ENCODE peak calls at places on chromosomes 7 and 10, in six cellular contexts. N is pancreas; B is GM20000; J is EH; A is COR-L47; G is stimulated activated CD8-positive, alpha-beta memory T cell treated with anti-CD3 and anti-CD28 coated beads, Interleukin-2, amount 100 ng/mL, for 1 hour. O is an unnamed sample.

GRCh38 chr7:146119016-146119415 is 2.4 kb downstream of the CNTNAP2 start:
- DNase-seq in N (no peak), A (no peak), B (no peak), J (no peak), G (no peak), O (no peak)

GRCh38 chr7:24793982-24794648 is 36.9 kb upstream of the GSDME start:
- DNase-seq in B (no peak), A (no peak), J (no peak), G (no peak), N (no peak), O (no peak)

GRCh38 chr10:43128958-43129706 is 9.1 kb upstream of the CSGALNACT2 start:
- DNase-seq in J (peak), N (peak), G (no peak), B (peak), A (no peak), O (no peak)

GRCh38 chr10:4586756-4587155 is 239.3 kb upstream of the AKR1E2 start:
- DNase-seq in G (no peak), A (no peak), B (no peak), N (no peak), J (peak), O (no peak)

GRCh38 chr10:110305767-110306451 is 1.2 kb upstream of the SMNDC1 start:
- DNase-seq in N (peak), B (peak), A (peak), G (peak), J (peak), O (peak)

GRCh38 chr10:47077941-47078340 is 166.7 kb downstream of the PTPN20 start:
- DNase-seq in G (no peak), A (no peak), B (no peak), J (no peak), N (no peak), O (no peak)

GRCh38 chr10:8014649-8015048 is 39.8 kb upstream of the GATA3 start:
- DNase-seq in N (no peak), J (no peak), G (no peak), A (no peak), B (no peak), O (no peak)

GRCh38 chr7:36266683-36267082 is 113.6 kb downstream of the EEPD1 start:
- DNase-seq in A (no peak), J (no peak), N (no peak), G (no peak), B (no peak), O (no peak)

GRCh38 chr7:141072548-141073172 is 1.2 kb upstream of the TMEM178B start:
- DNase-seq in J (peak), N (no peak), A (peak), G (no peak), B (peak), O (no peak)

GRCh38 chr10:36451391-36451790 is 674.0 kb upstream of the ANKRD30A start:
- DNase-seq in N (no peak), G (no peak), B (no peak), A (no peak), J (no peak), O (no peak)

GRCh38 chr7:146656988-146657387 is 540.4 kb downstream of the CNTNAP2 start:
- DNase-seq in A (no peak), J (no peak), B (no peak), N (no peak), G (no peak), O (no peak)

GRCh38 chr7:101814996-101815825 is 2.2 kb upstream of the CUX1 start:
- DNase-seq in B (peak), N (peak), J (peak), G (peak), A (peak), O (peak)

GRCh38 chr10:122323188-122323587 is 51.3 kb upstream of the PLEKHA1 start:
- DNase-seq in B (no peak), J (no peak), G (no peak), A (no peak), N (no peak), O (no peak)

GRCh38 chr10:70832852-70833542 is 17.2 kb downstream of the SGPL1 start:
- DNase-seq in N (no peak), J (peak), G (no peak), A (no peak), B (no peak), O (no peak)

GRCh38 chr7:44634839-44635591 is 28.6 kb downstream of the OGDH start:
- DNase-seq in N (no peak), A (no peak), B (no peak), G (no peak), J (no peak), O (no peak)

GRCh38 chr10:44979281-44980181 is 922 bp upstream of the DEPP1 start:
- DNase-seq in N (no peak), J (no peak), G (no peak), B (no peak), A (no peak), O (no peak)

GRCh38 chr7:131607291-131608111 is 51.1 kb upstream of the PODXL start:
- DNase-seq in N (no peak), G (no peak), A (no peak), B (no peak), J (no peak), O (no peak)

GRCh38 chr7:155974186-155974897 is 162.1 kb upstream of the SHH start:
- DNase-seq in J (no peak), B (no peak), A (no peak), N (no peak), G (no peak), O (no peak)

GRCh38 chr10:60388709-60389241 is 900 bp downstream of the ANK3 start:
- DNase-seq in G (no peak), A (no peak), B (no peak), N (no peak), J (no peak), O (no peak)

GRCh38 chr10:118626953-118627352 is 31.5 kb upstream of the PRLHR start:
- DNase-seq in J (no peak), G (no peak), A (no peak), B (no peak), N (no peak), O (no peak)

GRCh38 chr10:118369806-118370205 is 27.7 kb upstream of the FAM204A start:
- DNase-seq in B (no peak), A (peak), J (no peak), G (no peak), N (no peak), O (no peak)

GRCh38 chr10:129864601-129865126 is 99.4 kb downstream of the EBF3 start:
- DNase-seq in J (no peak), N (no peak), B (no peak), A (no peak), G (no peak), O (no peak)

GRCh38 chr10:69407621-69408301 is 9.0 kb downstream of the TACR2 start:
- DNase-seq in B (peak), G (no peak), N (no peak), A (no peak), J (no peak), O (no peak)

GRCh38 chr7:157086508-157087187 is 52.1 kb upstream of the UBE3C start:
- DNase-seq in G (no peak), B (no peak), N (no peak), J (no peak), A (no peak), O (no peak)

GRCh38 chr7:7564323-7564780 is 2.3 kb upstream of the MIOS start:
- DNase-seq in J (peak), N (no peak), A (no peak), G (no peak), B (no peak), O (no peak)

GRCh38 chr7:145219461-145219860 is 383.6 kb upstream of the TPK1 start:
- DNase-seq in N (no peak), A (no peak), G (no peak), B (no peak), J (no peak), O (no peak)

GRCh38 chr7:40799-41750 is 151.3 kb upstream of the FAM20C start:
- DNase-seq in J (no peak), B (no peak), N (no peak), G (no peak), A (no peak), O (no peak)

GRCh38 chr7:130096243-130096827 is 26.0 kb downstream of the KLHDC10 start:
- DNase-seq in B (no peak), A (peak), G (no peak), J (peak), N (no peak), O (no peak)

GRCh38 chr7:106736508-106737201 is 75.7 kb upstream of the CCDC71L start:
- DNase-seq in J (peak), A (peak), B (peak), N (peak), G (no peak), O (peak)

GRCh38 chr7:12647364-12648219 is 39.8 kb upstream of the ARL4A start:
- DNase-seq in B (no peak), J (peak), N (peak), A (no peak), G (no peak), O (no peak)

GRCh38 chr10:48608279-48608681 is 3.4 kb upstream of the ARHGAP22 start:
- DNase-seq in A (no peak), J (no peak), B (peak), N (no peak), G (no peak), O (peak)

GRCh38 chr7:82146491-82146890 is 297.1 kb downstream of the CACNA2D1 start:
- DNase-seq in J (no peak), N (no peak), B (no peak), G (no peak), A (no peak), O (no peak)

GRCh38 chr10:28137907-28138880 is 139.3 kb upstream of the ODAD2 start:
- DNase-seq in J (peak), B (no peak), A (no peak), N (no peak), G (no peak), O (no peak)

GRCh38 chr7:33882040-33882800 is 23.1 kb upstream of the BMPER start:
- DNase-seq in G (no peak), J (no peak), N (no peak), A (no peak), B (no peak), O (no peak)

GRCh38 chr10:96339956-96340904 is 18.6 kb downstream of the OPALIN start:
- DNase-seq in N (peak), B (peak), J (peak), G (no peak), A (no peak), O (no peak)

GRCh38 chr10:133260895-133261725 is 15.6 kb downstream of the ADAM8 start:
- DNase-seq in G (no peak), N (peak), A (peak), B (peak), J (peak), O (no peak)

GRCh38 chr10:133473270-133473669 is 19.5 kb downstream of the SCART1 start:
- DNase-seq in B (no peak), A (no peak), G (no peak), N (no peak), J (no peak), O (no peak)

GRCh38 chr7:25196132-25196896 is 32.0 kb downstream of the NPVF start:
- DNase-seq in A (no peak), G (no peak), J (no peak), B (no peak), N (peak), O (no peak)

O was measured in GM18507.